ENCODE peak calls at places on chromosomes 16 and 17, in nine cellular contexts. Y is hepatocyte, J is GM23248, L is HCT116, T is SK-N-SH, S is OCI-LY7, A is neural progenitor cell, E is GM23338, Q is MM.1S. U is an unnamed sample.
A peak's percentile ranks its signal among the peaks of the same experiment; 100 is the strongest.

GRCh38 chr16:88638323-88639230 is at the start of gene IL17C:
- DNase-seq in Y (no peak), J (no peak), L (no peak), T (no peak), S (peak; percentile 69), A (no peak), E (peak; percentile 80), Q (peak; percentile 72), U (peak; percentile 27)

GRCh38 chr17:17408236-17408794 is 68.5 kb upstream of the MED9 start:
- DNase-seq in Y (no peak), J (peak; percentile 63), L (no peak), T (no peak), S (no peak), A (no peak), E (no peak), Q (no peak), U (peak; percentile 41)

GRCh38 chr17:80285237-80285920 is 24.7 kb downstream of the RNF213 start:
- DNase-seq in Y (no peak), J (no peak), L (no peak), T (peak; percentile 23), S (no peak), A (no peak), E (no peak), Q (no peak), U (no peak)

GRCh38 chr17:81068411-81068810 is 33.5 kb downstream of the BAIAP2 start:
- DNase-seq in Y (no peak), J (no peak), L (no peak), T (no peak), S (no peak), A (no peak), E (no peak), Q (no peak), U (no peak)

GRCh38 chr17:54891176-54891821 is 9.4 kb upstream of the TOM1L1 start:
- DNase-seq in Y (peak; percentile 85), J (peak; percentile 87), L (peak; percentile 57), T (peak; percentile 76), S (peak; percentile 32), A (peak; percentile 80), E (peak; percentile 90), Q (peak; percentile 59), U (peak; percentile 88)

GRCh38 chr16:11585460-11586374 is 1.0 kb downstream of the LITAF start:
- DNase-seq in Y (no peak), J (peak; percentile 60), L (no peak), T (peak; percentile 61), S (peak; percentile 39), A (no peak), E (no peak), Q (peak; percentile 20), U (no peak)

GRCh38 chr17:62693616-62694415 is 66.3 kb downstream of the MRC2 start:
- DNase-seq in Y (no peak), J (no peak), L (no peak), T (no peak), S (no peak), A (no peak), E (no peak), Q (no peak), U (peak; percentile 48)

GRCh38 chr16:85641776-85642176 is 28.7 kb downstream of the GSE1 start:
- DNase-seq in Y (no peak), J (peak; percentile 64), L (no peak), T (no peak), S (no peak), A (no peak), E (no peak), Q (no peak), U (no peak)

GRCh38 chr16:53741546-53741945 is 37.6 kb downstream of the FTO start:
- DNase-seq in Y (no peak), J (no peak), L (no peak), T (no peak), S (no peak), A (no peak), E (no peak), Q (no peak), U (peak; percentile 3)

GRCh38 chr16:53743149-53743566 is 39.2 kb downstream of the FTO start:
- DNase-seq in Y (peak; percentile 25), J (peak; percentile 55), L (peak; percentile 55), T (no peak), S (peak; percentile 34), A (peak; percentile 51), E (peak; percentile 73), Q (no peak), U (peak; percentile 43)

GRCh38 chr16:53745126-53745525 is 41.2 kb downstream of the FTO start:
- DNase-seq in Y (no peak), J (peak; percentile 85), L (no peak), T (no peak), S (no peak), A (no peak), E (no peak), Q (no peak), U (peak; percentile 49)

GRCh38 chr16:53744449-53744848 is 40.5 kb downstream of the FTO start:
- DNase-seq in Y (no peak), J (no peak), L (no peak), T (no peak), S (peak; percentile 4), A (no peak), E (peak; percentile 14), Q (no peak), U (peak; percentile 39)

DNA sequence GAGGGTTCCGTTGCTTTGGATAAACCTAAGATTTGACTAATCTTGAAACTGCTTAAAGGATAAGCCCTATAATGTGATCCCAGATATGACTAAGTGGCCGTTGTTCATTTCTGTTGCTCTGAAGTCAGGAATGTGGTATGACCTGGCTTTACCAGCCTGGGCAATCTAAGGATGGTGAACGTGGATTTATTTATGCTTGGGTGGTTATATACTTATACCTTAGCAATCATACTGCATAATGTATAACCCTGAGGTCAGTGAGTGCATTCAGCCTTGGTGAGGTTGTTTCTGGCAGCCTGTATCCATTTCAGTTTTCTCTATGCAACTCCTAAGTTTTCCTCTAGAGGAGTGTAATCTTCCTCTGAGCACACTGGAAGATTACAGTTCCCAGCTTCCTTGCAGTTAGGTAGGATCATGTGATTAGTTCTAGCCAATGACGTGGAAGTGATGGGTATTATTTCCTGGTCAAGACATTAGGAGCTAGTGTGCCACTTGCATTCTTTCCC is 41.9 kb downstream of the FTO start:
- DNase-seq in Y (no peak), J (peak; percentile 84), L (peak; percentile 59), T (no peak), S (no peak), A (no peak), E (peak; percentile 50), Q (no peak), U (peak; percentile 81)
- TF ChIP-seq EZH2phosphoT487 in Y (no peak), J (no peak), L (no peak), T (no peak), S (no peak), A (no peak), E (no peak), Q (no peak), U (no peak)

GRCh38 chr17:36936455-36936934 is 780 bp upstream of the LHX1 start:
- DNase-seq in Y (no peak), J (no peak), L (no peak), T (peak; percentile 84), S (no peak), A (peak; percentile 90), E (peak; percentile 90), Q (no peak), U (no peak)

GRCh38 chr17:36939059-36939943 is 2.0 kb downstream of the LHX1 start:
- DNase-seq in Y (no peak), J (no peak), L (no peak), T (no peak), S (no peak), A (peak; percentile 45), E (no peak), Q (no peak), U (no peak)

GRCh38 chr17:36937001-36937960 is at the start of gene LHX1:
- DNase-seq in Y (no peak), J (no peak), L (no peak), T (peak; percentile 65), S (no peak), A (peak; percentile 62), E (peak; percentile 76), Q (no peak), U (no peak)

GRCh38 chr17:36938566-36939058 is 1.3 kb downstream of the LHX1 start:
- DNase-seq in Y (no peak), J (no peak), L (no peak), T (no peak), S (no peak), A (peak; percentile 70), E (no peak), Q (no peak), U (no peak)

GRCh38 chr17:36937961-36938565 is 788 bp downstream of the LHX1 start:
- DNase-seq in Y (no peak), J (peak; percentile 44), L (no peak), T (peak; percentile 69), S (no peak), A (peak; percentile 76), E (peak; percentile 68), Q (no peak), U (no peak)
- H2AFZ ChIP-seq in Y (peak overlapping the region; percentile 49), J (no peak overlapping the region), L (no peak overlapping the region), T (no peak overlapping the region), S (no peak overlapping the region), A (no peak overlapping the region), E (peak overlapping the region; percentile 97), Q (no peak overlapping the region), U (no peak overlapping the region)

GRCh38 chr16:58197314-58198012 is 443 bp downstream of the CSNK2A2 start:
- DNase-seq in Y (peak; percentile 11), J (peak; percentile 33), L (no peak), T (peak; percentile 74), S (peak; percentile 23), A (peak; percentile 49), E (peak; percentile 30), Q (no peak), U (no peak)

GRCh38 chr16:58194790-58195189 is 3.1 kb downstream of the CSNK2A2 start:
- DNase-seq in Y (no peak), J (no peak), L (no peak), T (no peak), S (no peak), A (no peak), E (no peak), Q (no peak), U (no peak)

GRCh38 chr16:58196898-58197313 is 1.0 kb downstream of the CSNK2A2 start:
- DNase-seq in Y (peak; percentile 7), J (peak; percentile 62), L (no peak), T (peak; percentile 30), S (peak; percentile 21), A (peak; percentile 19), E (peak; percentile 15), Q (no peak), U (no peak)

GRCh38 chr16:58195344-58195743 is 2.6 kb downstream of the CSNK2A2 start:
- DNase-seq in Y (no peak), J (no peak), L (no peak), T (no peak), S (no peak), A (no peak), E (no peak), Q (no peak), U (no peak)

GRCh38 chr16:58195771-58196170 is 2.1 kb downstream of the CSNK2A2 start:
- DNase-seq in Y (no peak), J (no peak), L (no peak), T (no peak), S (no peak), A (no peak), E (no peak), Q (no peak), U (no peak)
- TF ChIP-seq EZH2phosphoT487 in Y (no peak), J (no peak), L (no peak), T (no peak), S (no peak), A (no peak), E (no peak), Q (no peak), U (no peak)

GRCh38 chr17:42608692-42609181 is 437 bp downstream of the RETREG3 start:
- DNase-seq in Y (peak; percentile 28), J (peak; percentile 40), L (no peak), T (no peak), S (peak; percentile 55), A (peak; percentile 29), E (peak; percentile 58), Q (peak; percentile 34), U (no peak)

GRCh38 chr17:42613699-42614295 is 4.3 kb downstream of the TUBG1 start:
- DNase-seq in Y (no peak), J (no peak), L (no peak), T (no peak), S (no peak), A (no peak), E (no peak), Q (no peak), U (no peak)

GRCh38 chr17:42603318-42603717 is 5.9 kb downstream of the RETREG3 start:
- DNase-seq in Y (no peak), J (no peak), L (no peak), T (no peak), S (peak; percentile 41), A (no peak), E (no peak), Q (no peak), U (no peak)

GRCh38 chr17:42612013-42612412 is 2.5 kb downstream of the TUBG1 start:
- DNase-seq in Y (no peak), J (no peak), L (no peak), T (no peak), S (no peak), A (no peak), E (no peak), Q (no peak), U (no peak)

DNA sequence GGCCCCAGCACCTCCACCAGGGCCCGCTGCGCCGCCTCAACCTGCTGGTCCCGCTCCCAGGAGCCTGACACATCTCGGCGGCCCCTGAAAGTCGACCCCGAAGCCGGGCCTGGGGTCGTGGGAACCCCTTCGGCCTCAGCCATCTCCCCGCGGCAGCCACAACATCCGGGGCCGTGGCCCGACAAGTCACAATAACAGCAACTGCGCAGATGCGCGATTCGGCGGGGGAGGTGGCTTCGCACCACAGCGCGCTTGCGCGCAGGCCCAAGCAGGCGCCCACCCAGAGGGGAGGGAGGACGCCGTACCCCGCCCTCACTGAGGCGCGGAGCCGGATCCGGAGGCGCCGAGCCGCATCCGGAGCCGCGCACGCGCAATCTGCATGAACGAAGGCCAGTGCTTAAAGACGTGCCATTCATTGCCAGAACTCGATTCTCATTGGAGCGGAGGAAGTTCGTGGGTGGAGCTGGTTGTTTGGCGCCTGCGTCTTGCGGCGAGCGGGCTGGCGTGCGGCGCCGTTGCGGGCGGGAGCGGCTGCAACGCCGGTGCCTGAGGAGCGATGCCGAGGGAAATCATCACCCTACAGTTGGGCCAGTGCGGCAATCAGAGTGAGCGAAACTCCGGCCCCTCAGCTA is at the start of the genes RETREG3 and TUBG1:
- DNase-seq in Y (peak; percentile 100), J (peak; percentile 100), L (peak; percentile 98), T (peak; percentile 100), S (peak; percentile 99), A (peak; percentile 100), E (peak; percentile 99), Q (peak; percentile 99), U (peak; percentile 97)
- H2AFZ ChIP-seq in Y (peak within 1 kb of the TSS; percentile 34), J (peak within 1 kb of the TSS; percentile 92), L (no peak within 1 kb of the TSS), T (peak within 1 kb of the TSS; percentile 86), S (peak within 1 kb of the TSS; percentile 70), A (peak within 1 kb of the TSS; percentile 45), E (peak within 1 kb of the TSS; percentile 94), Q (peak within 1 kb of the TSS; percentile 83), U (peak within 1 kb of the TSS; percentile 93)